ENCODE peak calls at places on chromosomes 6 and 20, in five cellular contexts. X is transverse colon; H is stimulated activated CD8-positive, alpha-beta memory T cell treated with anti-CD3 and anti-CD28 coated beads, Interleukin-4, amount 100 ng/mL, for 4 hours; T is PC-9; W is T1000. K is an unnamed sample.

GRCh38 chr20:8933391-8933807 is 135.5 kb upstream of the PLCB4 start:
- DNase-seq in W (no peak), T (no peak), H (no peak), X (no peak), K (no peak)

GRCh38 chr6:38188677-38189335 is 369.3 kb downstream of the ZFAND3 start:
- DNase-seq in H (no peak), X (no peak), T (no peak), W (no peak), K (no peak)

GRCh38 chr20:20733943-20734342 is 21.5 kb upstream of the RALGAPA2 start:
- DNase-seq in T (no peak), H (no peak), W (no peak), X (no peak), K (peak; percentile 92)

GRCh38 chr6:52416629-52417151 is 3.5 kb upstream of the EFHC1 start:
- DNase-seq in T (peak; percentile 67), X (no peak), W (no peak), H (no peak), K (peak; percentile 69)

GRCh38 chr6:124987291-124987690 is 25.1 kb downstream of the RNF217 start:
- DNase-seq in X (no peak), T (no peak), H (no peak), W (no peak), K (no peak)

GRCh38 chr6:3114377-3114776 is 4.1 kb upstream of the BPHL start:
- DNase-seq in X (no peak), T (no peak), H (no peak), W (no peak), K (no peak)

GRCh38 chr20:9458075-9458818 is 56.1 kb upstream of the LAMP5 start:
- DNase-seq in H (no peak), X (no peak), T (no peak), W (no peak), K (no peak)

GRCh38 chr6:158605266-158605878 is 39.2 kb downstream of the DYNLT1 start:
- DNase-seq in X (peak; percentile 73), H (no peak), W (no peak), T (no peak), K (no peak)

GRCh38 chr6:149657441-149657840 is 8.9 kb upstream of the KATNA1 start:
- DNase-seq in T (no peak), H (no peak), X (no peak), W (no peak), K (no peak)

GRCh38 chr20:50308513-50309279 is 118.1 kb downstream of the CEBPB start:
- DNase-seq in H (no peak), W (peak; percentile 97), X (peak; percentile 78), T (peak; percentile 83), K (no peak)

GRCh38 chr6:157107915-157108651 is 215.2 kb downstream of the TMEM242 start:
- DNase-seq in H (no peak), X (no peak), W (peak; percentile 13), T (peak; percentile 84), K (no peak)

GRCh38 chr6:35052694-35053565 is 88.2 kb downstream of the TCP11 start:
- DNase-seq in H (no peak), X (peak; percentile 38), T (no peak), W (no peak), K (no peak)

GRCh38 chr6:1593286-1593957 is 16.3 kb upstream of the FOXC1 start:
- DNase-seq in X (no peak), H (no peak), T (no peak), W (no peak), K (no peak)

GRCh38 chr6:21754891-21755290 is 161.3 kb downstream of the SOX4 start:
- DNase-seq in W (no peak), T (peak; percentile 91), X (no peak), H (no peak), K (no peak)

GRCh38 chr6:158843751-158844683 is 24.8 kb upstream of the EZR start:
- DNase-seq in H (no peak), X (no peak), T (no peak), W (no peak), K (no peak)

GRCh38 chr20:6051505-6051904 is 2.4 kb downstream of the LRRN4 start:
- DNase-seq in W (no peak), T (no peak), X (no peak), H (no peak), K (no peak)

GRCh38 chr6:100923481-100923880 is 42.4 kb upstream of the ASCC3 start:
- DNase-seq in H (no peak), T (no peak), X (no peak), W (no peak), K (no peak)

GRCh38 chr20:31867011-31867410 is 3.3 kb downstream of the DUSP15 start:
- DNase-seq in W (no peak), T (no peak), H (no peak), X (no peak), K (no peak)

GRCh38 chr20:24583169-24583792 is 113.9 kb downstream of the SYNDIG1 start:
- DNase-seq in W (no peak), T (no peak), H (no peak), X (no peak), K (no peak)

GRCh38 chr6:18091382-18091781 is 31.1 kb downstream of the NHLRC1 start:
- DNase-seq in W (no peak), X (no peak), H (no peak), T (no peak), K (no peak)

GRCh38 chr6:121670511-121670910 is 235.1 kb downstream of the GJA1 start:
- DNase-seq in H (no peak), W (no peak), X (no peak), T (no peak), K (no peak)

GRCh38 chr6:35298625-35299140 is 1.1 kb downstream of the DEF6 start:
- DNase-seq in W (no peak), H (no peak), T (no peak), X (no peak), K (no peak)

GRCh38 chr6:53768636-53769035 is 26.2 kb upstream of the LRRC1 start:
- DNase-seq in X (no peak), H (no peak), T (no peak), W (no peak), K (no peak)

GRCh38 chr20:57922701-57923100 is 212.9 kb upstream of the PMEPA1 start:
- DNase-seq in X (no peak), T (no peak), H (no peak), W (no peak), K (no peak)

GRCh38 chr6:119966484-119966883 is 616.9 kb upstream of the MAN1A1 start:
- DNase-seq in X (no peak), H (no peak), W (no peak), T (no peak), K (no peak)

GRCh38 chr6:45986746-45987274 is 28.9 kb downstream of the CLIC5 start:
- DNase-seq in X (no peak), H (no peak), T (no peak), W (no peak), K (no peak)

GRCh38 chr20:33947709-33948295 is 45.9 kb upstream of the RALY start:
- DNase-seq in T (peak; percentile 68), X (peak; percentile 38), H (no peak), W (no peak), K (no peak)

GRCh38 chr6:15061908-15062307 is 184.0 kb upstream of the JARID2 start:
- DNase-seq in W (no peak), H (no peak), X (no peak), T (no peak), K (no peak)

GRCh38 chr20:46767127-46767761 is 57.8 kb downstream of the SLC2A10 start:
- DNase-seq in H (no peak), W (no peak), T (no peak), X (peak; percentile 51), K (no peak)

GRCh38 chr6:28977351-28978136 is 27.6 kb downstream of the ZNF311 start:
- DNase-seq in H (no peak), X (no peak), T (peak; percentile 87), W (peak; percentile 21), K (no peak)

GRCh38 chr6:152118678-152119077 is 311.2 kb downstream of the ESR1 start:
- DNase-seq in X (no peak), W (no peak), H (no peak), T (no peak), K (no peak)

GRCh38 chr6:11711644-11711993 is 67.0 kb downstream of the ADTRP start:
- DNase-seq in T (no peak), H (no peak), X (no peak), W (no peak), K (no peak)

GRCh38 chr6:45256697-45257695 is 71.1 kb upstream of the RUNX2 start:
- DNase-seq in H (no peak), X (no peak), W (no peak), T (no peak), K (no peak)

GRCh38 chr6:5308066-5308465 is 46.8 kb downstream of the FARS2 start:
- DNase-seq in W (peak; percentile 14), T (no peak), H (no peak), X (no peak), K (no peak)

GRCh38 chr20:40293740-40294139 is 395.3 kb downstream of the MAFB start:
- DNase-seq in H (no peak), W (no peak), X (no peak), T (no peak), K (no peak)